ENCODE peak calls at places on chromosomes 16 and 17, in seven cellular contexts. P is transverse colon; G is cortex of kidney; K is neuronal stem cell; M is stomach; A is activated CD8-positive, alpha-beta memory T cell treated with anti-CD3 and anti-CD28 coated beads for 24 hours; J is RCC 7860. U is an unnamed sample.

GRCh38 chr17:49204521-49204920 is 5.9 kb downstream of the GNGT2 start:
- DNase-seq in P (no peak), G (no peak), K (no peak), M (no peak), A (no peak), J (no peak), U (no peak)

GRCh38 chr17:76262732-76263344 is 2.3 kb upstream of the UBALD2 start:
- DNase-seq in P (peak; percentile 84), G (no peak), K (no peak), M (peak; percentile 80), A (peak; percentile 66), J (no peak), U (no peak)

GRCh38 chr17:17042851-17043667 is 802 bp downstream of the MPRIP start:
- DNase-seq in P (no peak), G (no peak), K (peak; percentile 20), M (no peak), A (peak; percentile 76), J (peak; percentile 14), U (no peak)

GRCh38 chr16:82031116-82032084 is 3.7 kb upstream of the HSD17B2 start:
- DNase-seq in P (no peak), G (no peak), K (peak; percentile 33), M (no peak), A (no peak), J (peak; percentile 34), U (no peak)

GRCh38 chr16:85958731-85959130 is 59.8 kb downstream of the IRF8 start:
- DNase-seq in P (no peak), G (no peak), K (no peak), M (no peak), A (no peak), J (no peak), U (no peak)

GRCh38 chr16:85847681-85848601 is 48.4 kb downstream of the COX4I1 start:
- DNase-seq in P (no peak), G (no peak), K (no peak), M (no peak), A (no peak), J (no peak), U (no peak)

GRCh38 chr17:15947976-15948752 is 3.2 kb downstream of the ADORA2B start:
- DNase-seq in P (peak; percentile 70), G (no peak), K (no peak), M (no peak), A (no peak), J (no peak), U (no peak)

GRCh38 chr16:80105160-80105559 is 435.6 kb upstream of the DYNLRB2 start:
- DNase-seq in P (no peak), G (no peak), K (no peak), M (no peak), A (no peak), J (peak; percentile 39), U (no peak)

GRCh38 chr16:78584213-78584860 is 484.9 kb downstream of the WWOX start:
- DNase-seq in P (no peak), G (no peak), K (no peak), M (no peak), A (no peak), J (no peak), U (no peak)

GRCh38 chr16:53545433-53545832 is 42.4 kb upstream of the AKTIP start:
- DNase-seq in P (no peak), G (no peak), K (no peak), M (no peak), A (no peak), J (no peak), U (no peak)

GRCh38 chr17:78391843-78392242 is 13.4 kb downstream of the PGS1 start:
- DNase-seq in P (no peak), G (no peak), K (no peak), M (no peak), A (no peak), J (peak; percentile 63), U (no peak)

GRCh38 chr16:75252946-75253911 is 1.8 kb upstream of the BCAR1 start:
- DNase-seq in P (no peak), G (no peak), K (peak; percentile 65), M (no peak), A (no peak), J (no peak), U (peak; percentile 28)

GRCh38 chr16:25110392-25110947 is 1.1 kb upstream of the LCMT1 start:
- DNase-seq in P (peak; percentile 24), G (no peak), K (no peak), M (no peak), A (no peak), J (no peak), U (no peak)

GRCh38 chr17:48429638-48430586 is at the start of gene SKAP1:
- DNase-seq in P (peak; percentile 62), G (no peak), K (no peak), M (peak; percentile 49), A (peak; percentile 86), J (no peak), U (no peak)

GRCh38 chr16:3259097-3259496 is 2.7 kb upstream of the MEFV start:
- DNase-seq in P (peak; percentile 21), G (no peak), K (no peak), M (peak; percentile 43), A (no peak), J (no peak), U (peak; percentile 65)

GRCh38 chr17:44961921-44962350 is 6.2 kb downstream of the C1QL1 start:
- DNase-seq in P (no peak), G (no peak), K (no peak), M (no peak), A (no peak), J (no peak), U (no peak)

GRCh38 chr17:80833952-80834895 is 157.4 kb upstream of the CHMP6 start:
- DNase-seq in P (no peak), G (no peak), K (no peak), M (no peak), A (no peak), J (no peak), U (no peak)

GRCh38 chr17:17447264-17447663 is 29.5 kb upstream of the MED9 start:
- DNase-seq in P (no peak), G (no peak), K (no peak), M (no peak), A (no peak), J (no peak), U (no peak)

GRCh38 chr17:9360610-9361571 is 214.7 kb downstream of the STX8 start:
- DNase-seq in P (peak; percentile 18), G (no peak), K (no peak), M (no peak), A (no peak), J (peak; percentile 13), U (peak; percentile 40)

GRCh38 chr16:81469710-81470481 is 25.3 kb downstream of the CMIP start:
- DNase-seq in P (no peak), G (no peak), K (no peak), M (peak; percentile 44), A (no peak), J (no peak), U (no peak)

GRCh38 chr16:84633622-84634021 is 14.7 kb upstream of the KLHL36 start:
- DNase-seq in P (no peak), G (no peak), K (no peak), M (peak; percentile 44), A (no peak), J (no peak), U (no peak)

GRCh38 chr17:74757931-74758845 is 9.8 kb downstream of the NHERF1 start:
- DNase-seq in P (peak; percentile 33), G (no peak), K (no peak), M (peak; percentile 59), A (no peak), J (no peak), U (no peak)

GRCh38 chr17:64682261-64683181 is 20.4 kb upstream of the SMURF2 start:
- DNase-seq in P (no peak), G (no peak), K (no peak), M (no peak), A (no peak), J (peak; percentile 45), U (no peak)

GRCh38 chr16:55039511-55039910 is 108.8 kb downstream of the IRX5 start:
- DNase-seq in P (no peak), G (no peak), K (no peak), M (no peak), A (no peak), J (no peak), U (no peak)

GRCh38 chr16:84925092-84925772 is 86.1 kb downstream of the ZDHHC7 start:
- DNase-seq in P (peak; percentile 64), G (no peak), K (no peak), M (peak; percentile 72), A (peak; percentile 88), J (no peak), U (peak; percentile 58)

GRCh38 chr17:78211032-78211431 is 3.0 kb upstream of the BIRC5 start:
- DNase-seq in P (no peak), G (no peak), K (no peak), M (no peak), A (no peak), J (no peak), U (no peak)

GRCh38 chr17:79624658-79625478 is 14.0 kb upstream of the RBFOX3 start:
- DNase-seq in P (peak; percentile 7), G (no peak), K (no peak), M (no peak), A (no peak), J (no peak), U (no peak)

GRCh38 chr17:76504117-76504516 is 2.9 kb upstream of the RHBDF2 start:
- DNase-seq in P (no peak), G (no peak), K (no peak), M (no peak), A (no peak), J (no peak), U (no peak)

GRCh38 chr17:885971-886571 is 93.5 kb downstream of the NXN start:
- DNase-seq in P (peak; percentile 52), G (no peak), K (no peak), M (peak; percentile 72), A (no peak), J (no peak), U (no peak)

GRCh38 chr17:78979780-78980623 is at the start of gene LGALS3BP:
- DNase-seq in P (peak; percentile 87), G (no peak), K (peak; percentile 20), M (peak; percentile 77), A (peak; percentile 64), J (peak; percentile 87), U (peak; percentile 79)

GRCh38 chr16:77949445-77949844 is 72.9 kb upstream of the CLEC3A start:
- DNase-seq in P (no peak), G (no peak), K (no peak), M (no peak), A (no peak), J (no peak), U (no peak)

GRCh38 chr17:64223931-64224657 is 39.0 kb downstream of the TEX2 start:
- DNase-seq in P (no peak), G (no peak), K (no peak), M (no peak), A (no peak), J (no peak), U (no peak)

GRCh38 chr17:13995856-13996635 is 73.3 kb upstream of the COX10 start:
- DNase-seq in P (no peak), G (no peak), K (no peak), M (no peak), A (no peak), J (no peak), U (no peak)

GRCh38 chr17:60630352-60630751 is 30.4 kb downstream of the PPM1D start:
- DNase-seq in P (peak; percentile 15), G (no peak), K (no peak), M (no peak), A (no peak), J (no peak), U (no peak)

GRCh38 chr16:81647527-81647926 is 131.6 kb upstream of the PLCG2 start:
- DNase-seq in P (no peak), G (no peak), K (no peak), M (no peak), A (no peak), J (peak; percentile 84), U (no peak)

U was measured in lung.